ENCODE peak calls at places on chromosomes 11 and 22, in eight cellular contexts. B is GM23338, P is esophagus squamous epithelium, Y is adrenal gland, Z is esophagus muscularis mucosa, I is lower lobe of right lung, L is right atrium auricular region, G is sigmoid colon. D is an unnamed sample. For H3K4me1, the result is how much of the 10 kb centered on the place peaks cover.

GRCh38 chr11:123441161-123441560 is 11.1 kb downstream of the GRAMD1B start:
- DNase-seq in B (no peak), P (no peak), Y (no peak), Z (no peak), I (no peak), L (no peak), G (peak), D (no peak)

GRCh38 chr11:75272391-75272790 is 31.8 kb downstream of the TPBGL start:
- DNase-seq in B (no peak), P (no peak), Y (no peak), Z (no peak), I (no peak), L (no peak), G (peak), D (no peak)

GRCh38 chr11:2519879-2520735 is 75.3 kb downstream of the KCNQ1 start:
- DNase-seq in B (no peak), P (no peak), Y (peak), Z (no peak), I (peak), L (peak), G (peak), D (no peak)

GRCh38 chr11:1747753-1748466 is 2.5 kb downstream of the IFITM10 start:
- DNase-seq in B (no peak), P (no peak), Y (peak), Z (no peak), I (no peak), L (no peak), G (peak), D (no peak)

GRCh38 chr22:38299001-38299651 is 18.1 kb downstream of the CSNK1E start:
- DNase-seq in B (no peak), P (no peak), Y (no peak), Z (no peak), I (no peak), L (no peak), G (no peak), D (no peak)

GRCh38 chr11:130383363-130384168 is 44.8 kb downstream of the ADAMTS8 start:
- DNase-seq in B (peak), P (no peak), Y (no peak), Z (no peak), I (no peak), L (no peak), G (no peak), D (peak)

GRCh38 chr11:27319065-27319464 is 44.0 kb downstream of the CCDC34 start:
- DNase-seq in B (no peak), P (no peak), Y (peak), Z (no peak), I (no peak), L (no peak), G (no peak), D (no peak)

GRCh38 chr11:71145988-71146824 is 106.2 kb downstream of the SHANK2 start:
- DNase-seq in B (no peak), P (no peak), Y (no peak), Z (no peak), I (no peak), L (no peak), G (no peak), D (no peak)

GRCh38 chr22:37710675-37711074 is 13.8 kb downstream of the TRIOBP start:
- DNase-seq in B (no peak), P (no peak), Y (no peak), Z (no peak), I (no peak), L (no peak), G (no peak), D (no peak)

GRCh38 chr11:94111241-94111640 is 17.4 kb upstream of the PANX1 start:
- DNase-seq in B (no peak), P (no peak), Y (no peak), Z (no peak), I (no peak), L (no peak), G (no peak), D (no peak)

GRCh38 chr11:58579192-58580129 is 598 bp downstream of the ZFP91 start:
- DNase-seq in B (peak), P (peak), Y (peak), Z (peak), I (peak), L (peak), G (peak), D (peak)

GRCh38 chr11:11581493-11581880 is 40.3 kb downstream of the GALNT18 start:
- DNase-seq in B (no peak), P (no peak), Y (no peak), Z (no peak), I (no peak), L (no peak), G (no peak), D (no peak)

GRCh38 chr11:69553416-69554357 is 72.2 kb downstream of the LINC01488 start:
- DNase-seq in B (no peak), P (no peak), Y (no peak), Z (no peak), I (no peak), L (no peak), G (peak), D (no peak)

GRCh38 chr11:47061429-47062178 is 115.1 kb downstream of the ARFGAP2 start:
- DNase-seq in B (peak), P (no peak), Y (no peak), Z (no peak), I (no peak), L (no peak), G (no peak), D (no peak)

DNA sequence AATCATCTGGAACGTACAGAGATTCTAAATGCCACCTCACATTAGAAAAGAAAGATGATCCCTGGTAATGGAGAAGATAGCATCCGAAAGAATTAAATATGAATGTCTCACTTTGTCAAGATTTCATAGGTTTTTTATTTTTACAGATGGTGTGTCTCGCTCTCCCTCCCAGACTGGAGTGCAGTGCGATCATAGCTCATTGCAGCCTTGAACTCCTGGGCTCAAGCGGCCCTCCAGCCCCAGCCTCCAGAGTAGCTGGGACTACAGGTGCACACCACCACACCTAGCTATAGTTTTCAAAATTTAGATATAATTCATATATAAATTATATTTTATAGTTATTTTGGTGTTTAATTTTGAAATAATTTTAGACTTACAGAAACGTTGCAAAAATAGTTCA is 16.7 kb upstream of the SMTN start:
- DNase-seq in B (no peak), P (no peak), Y (no peak), Z (no peak), I (no peak), L (no peak), G (no peak), D (no peak)
- H3K4me3 ChIP-seq in B (no peak), P (no peak), Y (no peak), Z (no peak), I (no peak), L (no peak), G (no peak), D (peak)

GRCh38 chr11:83713701-83714100 is 427.5 kb upstream of the CCDC90B start:
- DNase-seq in B (no peak), P (no peak), Y (peak), Z (no peak), I (no peak), L (no peak), G (no peak), D (no peak)

GRCh38 chr11:83711035-83711630 is 425.0 kb upstream of the CCDC90B start:
- DNase-seq in B (no peak), P (no peak), Y (no peak), Z (no peak), I (no peak), L (no peak), G (no peak), D (peak)

GRCh38 chr11:83706581-83706980 is 420.4 kb upstream of the CCDC90B start:
- DNase-seq in B (no peak), P (no peak), Y (no peak), Z (no peak), I (no peak), L (no peak), G (no peak), D (no peak)

DNA sequence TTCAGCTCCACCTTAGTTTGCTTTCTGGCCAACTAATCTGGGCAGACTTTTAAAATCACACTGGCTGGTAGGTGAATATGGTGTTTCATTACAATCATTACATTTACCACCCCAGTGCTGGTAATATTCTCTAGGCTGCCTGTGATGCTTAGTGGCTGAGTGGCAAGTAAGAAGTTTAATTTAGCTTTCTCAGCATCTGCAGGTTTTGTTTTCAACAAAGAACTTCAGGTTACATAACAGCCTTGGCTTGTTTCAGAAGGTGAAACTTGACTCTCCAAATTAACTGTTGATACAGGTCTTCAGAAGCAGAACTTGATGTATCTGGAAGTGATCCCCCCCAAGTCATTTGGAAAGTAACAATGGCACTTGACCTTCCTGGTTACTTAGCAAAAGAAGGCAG is 423.3 kb upstream of the CCDC90B start:
- DNase-seq in B (no peak), P (no peak), Y (no peak), Z (no peak), I (no peak), L (no peak), G (no peak), D (no peak)
- H3K4me1 ChIP-seq in B (under half), P (under half), Y (under half), Z (under half), I (under half), L (under half), G (under half), D (under half)

DNA sequence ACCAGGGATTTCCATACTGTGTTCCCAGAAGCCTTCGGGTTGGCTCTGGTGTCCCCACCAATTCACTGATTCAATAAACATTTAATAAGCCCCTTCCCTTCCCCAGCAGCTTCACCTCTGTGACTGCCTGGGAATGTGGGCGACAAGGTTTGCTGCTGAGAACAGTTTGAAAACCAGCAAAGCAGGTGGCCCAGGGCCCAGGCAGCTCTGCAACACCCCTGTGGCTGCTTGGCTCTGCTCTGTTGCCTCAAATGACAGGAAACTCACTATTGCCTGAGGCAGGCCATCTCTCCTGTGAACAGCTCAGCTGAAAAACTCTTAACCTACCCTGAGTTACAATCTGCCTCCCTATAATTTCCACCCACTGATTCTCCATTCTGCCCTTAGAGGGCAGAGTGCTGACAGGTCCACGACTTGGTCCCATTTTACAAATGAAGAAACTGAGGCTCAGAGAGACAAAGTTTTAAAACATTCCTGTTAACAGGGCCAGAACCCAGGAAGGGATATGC is 10.5 kb downstream of the ADORA2A start:
- DNase-seq in B (no peak), P (no peak), Y (no peak), Z (no peak), I (no peak), L (no peak), G (no peak), D (peak)
- H3K27ac ChIP-seq in B (no peak), P (no peak), Y (no peak), Z (no peak), I (no peak), L (no peak), G (no peak), D (no peak)

GRCh38 chr22:49350441-49351121 is 477.1 kb downstream of the BRD1 start:
- DNase-seq in B (no peak), P (no peak), Y (no peak), Z (no peak), I (peak), L (no peak), G (no peak), D (no peak)
- H3K4me3 ChIP-seq in B (no peak), P (no peak), Y (no peak), Z (no peak), I (no peak), L (no peak), G (no peak), D (no peak)

GRCh38 chr22:46443850-46444389 is 93.5 kb downstream of the CELSR1 start:
- DNase-seq in B (peak), P (no peak), Y (no peak), Z (no peak), I (peak), L (no peak), G (no peak), D (no peak)

GRCh38 chr22:46445771-46446485 is 91.5 kb downstream of the CELSR1 start:
- DNase-seq in B (no peak), P (no peak), Y (no peak), Z (no peak), I (no peak), L (no peak), G (no peak), D (no peak)

GRCh38 chr22:46442217-46442853 is 95.1 kb downstream of the CELSR1 start:
- DNase-seq in B (peak), P (no peak), Y (no peak), Z (no peak), I (no peak), L (no peak), G (no peak), D (no peak)

GRCh38 chr22:46446799-46447198 is 90.6 kb downstream of the CELSR1 start:
- DNase-seq in B (no peak), P (no peak), Y (no peak), Z (no peak), I (no peak), L (no peak), G (no peak), D (peak)

DNA sequence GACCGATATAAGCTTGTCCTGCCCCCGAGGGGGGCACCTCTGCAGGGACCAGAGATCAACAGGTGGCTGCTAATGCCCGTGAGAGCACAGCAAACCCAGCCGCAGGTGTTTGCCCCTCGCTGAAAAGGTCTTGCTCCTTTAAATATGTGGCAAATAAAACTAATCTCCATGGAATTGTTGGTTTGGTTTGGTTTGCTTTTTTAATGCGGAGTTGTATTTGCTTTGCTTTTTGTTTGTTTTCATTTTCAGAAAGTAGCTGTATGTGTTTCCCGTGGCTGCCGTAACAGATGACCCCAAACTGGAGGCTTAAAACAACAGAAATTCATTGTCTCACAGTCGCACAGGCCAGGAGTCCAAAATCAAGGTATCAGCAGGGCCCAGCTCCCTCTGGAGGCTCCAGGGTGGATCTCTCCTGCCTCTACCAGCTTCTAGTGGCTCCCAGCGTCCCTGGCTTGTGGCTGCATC is 93.0 kb downstream of the CELSR1 start:
- DNase-seq in B (peak), P (no peak), Y (no peak), Z (no peak), I (no peak), L (no peak), G (no peak), D (peak)
- H3K4me1 ChIP-seq in B (under half), P (half or more), Y (under half), Z (under half), I (under half), L (under half), G (under half), D (under half)

DNA sequence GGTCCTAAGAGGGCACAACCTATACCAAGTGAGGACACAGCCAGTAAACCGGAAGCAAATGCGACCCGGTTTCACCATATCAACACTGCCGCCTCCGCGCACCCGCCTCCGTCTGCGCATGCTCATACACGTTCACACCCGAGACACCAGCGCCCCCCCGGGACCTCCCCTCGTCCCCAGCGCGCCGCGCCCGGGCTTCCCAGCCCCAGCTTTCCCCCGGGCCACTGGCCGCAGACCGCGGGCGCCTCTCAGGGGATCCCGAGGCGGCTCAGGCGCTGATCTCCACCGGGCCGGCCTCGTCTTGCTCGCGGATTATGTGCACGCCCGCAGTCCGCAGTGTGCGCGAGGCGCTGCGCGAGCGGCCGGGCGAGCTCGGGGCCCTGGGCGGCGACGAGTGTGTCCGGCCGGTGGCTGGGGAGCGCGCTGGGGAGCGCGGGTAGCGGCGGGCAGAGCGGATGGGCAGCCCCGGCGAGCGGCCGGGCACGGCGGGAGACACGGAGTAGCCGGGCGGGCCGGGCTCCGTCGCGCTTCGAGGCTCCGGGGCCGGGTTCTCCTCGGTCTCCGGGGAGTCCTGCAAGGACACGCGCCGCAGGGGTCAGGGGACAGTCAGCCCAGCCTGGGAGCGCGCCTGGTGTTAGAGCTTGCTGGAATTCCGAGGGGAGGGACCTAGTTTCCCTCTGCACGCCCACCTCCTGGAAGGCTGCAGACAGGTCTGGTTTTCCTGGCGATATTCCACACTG is 2.0 kb downstream of the HEPN1 start:
- DNase-seq in B (peak), P (no peak), Y (peak), Z (no peak), I (peak), L (peak), G (peak), D (peak)
- H3K27ac ChIP-seq in B (no peak), P (peak), Y (no peak), Z (peak), I (peak), L (peak), G (peak), D (no peak)